ENCODE peak calls at places on chromosomes 16 and 17, in five cellular contexts. One of them, this sample, is unnamed.

GRCh38 chr16:53121666-53122065 is 66.9 kb downstream of the CHD9 start:
- DNase-seq in astrocyte of the spinal cord: no peak
- DNase-seq in NCI-H774: no peak
- DNase-seq in T-helper 1 cell: no peak
- DNase-seq in AG04450: no peak
- DNase-seq in this sample: no peak

GRCh38 chr17:64009571-64010402 is 10.6 kb downstream of the ICAM2 start:
- DNase-seq in T-helper 1 cell: no peak
- DNase-seq in AG04450: no peak
- DNase-seq in NCI-H774: no peak
- DNase-seq in astrocyte of the spinal cord: no peak
- DNase-seq in this sample: no peak

GRCh38 chr16:3949287-3949686 is 68.8 kb upstream of the CREBBP start:
- DNase-seq in NCI-H774: no peak
- DNase-seq in astrocyte of the spinal cord: no peak
- DNase-seq in T-helper 1 cell: no peak
- DNase-seq in AG04450: no peak
- DNase-seq in this sample: no peak

GRCh38 chr17:32876414-32877163 is at the start of gene MYO1D:
- DNase-seq in NCI-H774: peak
- DNase-seq in T-helper 1 cell: peak
- DNase-seq in AG04450: no peak
- DNase-seq in astrocyte of the spinal cord: no peak
- DNase-seq in this sample: no peak

GRCh38 chr17:64230551-64231408 is 32.3 kb downstream of the TEX2 start:
- DNase-seq in NCI-H774: no peak
- DNase-seq in astrocyte of the spinal cord: peak
- DNase-seq in T-helper 1 cell: no peak
- DNase-seq in AG04450: peak
- DNase-seq in this sample: no peak

GRCh38 chr17:64133546-64134215 is 3.7 kb upstream of the ERN1 start:
- DNase-seq in NCI-H774: peak
- DNase-seq in astrocyte of the spinal cord: peak
- DNase-seq in AG04450: no peak
- DNase-seq in T-helper 1 cell: no peak
- DNase-seq in this sample: peak

GRCh38 chr16:69937465-69937951 is 13.6 kb upstream of the CLEC18A start:
- DNase-seq in astrocyte of the spinal cord: no peak
- DNase-seq in NCI-H774: no peak
- DNase-seq in AG04450: no peak
- DNase-seq in T-helper 1 cell: no peak
- DNase-seq in this sample: no peak

GRCh38 chr17:66276328-66276937 is 26.0 kb upstream of the PRKCA start:
- DNase-seq in T-helper 1 cell: no peak
- DNase-seq in astrocyte of the spinal cord: peak
- DNase-seq in NCI-H774: no peak
- DNase-seq in AG04450: no peak
- DNase-seq in this sample: no peak

GRCh38 chr17:67829331-67829730 is 4.0 kb downstream of the BPTF start:
- DNase-seq in T-helper 1 cell: peak
- DNase-seq in NCI-H774: no peak
- DNase-seq in astrocyte of the spinal cord: no peak
- DNase-seq in AG04450: no peak
- DNase-seq in this sample: no peak

GRCh38 chr17:49337900-49338299 is 24.1 kb downstream of the ZNF652 start:
- DNase-seq in NCI-H774: no peak
- DNase-seq in astrocyte of the spinal cord: peak
- DNase-seq in AG04450: no peak
- DNase-seq in T-helper 1 cell: no peak
- DNase-seq in this sample: no peak

GRCh38 chr16:85840801-85841200 is 41.3 kb downstream of the COX4I1 start:
- DNase-seq in astrocyte of the spinal cord: no peak
- DNase-seq in AG04450: no peak
- DNase-seq in T-helper 1 cell: no peak
- DNase-seq in NCI-H774: no peak
- DNase-seq in this sample: no peak

GRCh38 chr16:6684076-6684673 is 648.5 kb upstream of the RBFOX1 start:
- DNase-seq in AG04450: no peak
- DNase-seq in NCI-H774: peak
- DNase-seq in astrocyte of the spinal cord: no peak
- DNase-seq in T-helper 1 cell: no peak
- DNase-seq in this sample: no peak

GRCh38 chr17:68733241-68734176 is 132.3 kb upstream of the FAM20A start:
- DNase-seq in AG04450: peak
- DNase-seq in astrocyte of the spinal cord: no peak
- DNase-seq in NCI-H774: no peak
- DNase-seq in T-helper 1 cell: no peak
- DNase-seq in this sample: no peak

GRCh38 chr16:51003850-51004566 is 147.1 kb downstream of the SALL1 start:
- DNase-seq in astrocyte of the spinal cord: no peak
- DNase-seq in AG04450: no peak
- DNase-seq in T-helper 1 cell: no peak
- DNase-seq in NCI-H774: no peak
- DNase-seq in this sample: no peak

GRCh38 chr17:36152639-36153120 is 23.8 kb downstream of the TBC1D3B start:
- DNase-seq in NCI-H774: no peak
- DNase-seq in T-helper 1 cell: no peak
- DNase-seq in AG04450: no peak
- DNase-seq in astrocyte of the spinal cord: no peak
- DNase-seq in this sample: no peak

GRCh38 chr17:77345260-77345910 is 204.6 kb downstream of the SEC14L1 start:
- DNase-seq in AG04450: no peak
- DNase-seq in T-helper 1 cell: no peak
- DNase-seq in astrocyte of the spinal cord: no peak
- DNase-seq in NCI-H774: no peak
- DNase-seq in this sample: no peak

GRCh38 chr16:50394215-50394802 is 25.5 kb upstream of the BRD7 start:
- DNase-seq in astrocyte of the spinal cord: no peak
- DNase-seq in T-helper 1 cell: no peak
- DNase-seq in NCI-H774: no peak
- DNase-seq in AG04450: no peak
- DNase-seq in this sample: no peak

GRCh38 chr17:45353047-45353446 is 36.2 kb upstream of the MAP3K14 start:
- DNase-seq in T-helper 1 cell: no peak
- DNase-seq in NCI-H774: no peak
- DNase-seq in astrocyte of the spinal cord: no peak
- DNase-seq in AG04450: no peak
- DNase-seq in this sample: no peak

GRCh38 chr16:66364117-66364958 is 2.2 kb upstream of the CDH5 start:
- DNase-seq in AG04450: no peak
- DNase-seq in T-helper 1 cell: no peak
- DNase-seq in NCI-H774: no peak
- DNase-seq in astrocyte of the spinal cord: no peak
- DNase-seq in this sample: no peak